ENCODE peak calls at places on chromosomes 1 and 21, in five cellular contexts. R is choroid plexus epithelial cell; C is LHCN-M2; S is activated naive CD4-positive, alpha-beta T cell treated with Interleukin-2 at 50 U/mL for 16 hours; I is mucosa of gallbladder. O is an unnamed sample.

GRCh38 chr1:16720403-16721223 is 19.7 kb upstream of the RNU1-4 start:
- DNase-seq in R (no peak), C (no peak), S (no peak), I (no peak), O (no peak)

GRCh38 chr1:19439464-19440171 is 45.7 kb downstream of the CAPZB start:
- DNase-seq in R (peak; percentile 75), C (no peak), S (peak; percentile 23), I (no peak), O (no peak)

GRCh38 chr1:204077979-204078696 is 5.2 kb downstream of the SOX13 start:
- DNase-seq in R (peak; percentile 44), C (no peak), S (no peak), I (no peak), O (no peak)

GRCh38 chr1:24954631-24955030 is 24.6 kb upstream of the RUNX3 start:
- DNase-seq in R (no peak), C (no peak), S (no peak), I (no peak), O (no peak)

GRCh38 chr1:199264283-199264682 is 625.4 kb downstream of the PTPRC start:
- DNase-seq in R (no peak), C (no peak), S (no peak), I (no peak), O (no peak)

GRCh38 chr1:94819945-94820746 is at the start of gene SLC44A3:
- DNase-seq in R (peak; percentile 58), C (peak; percentile 31), S (peak; percentile 14), I (peak; percentile 46), O (peak; percentile 77)

GRCh38 chr1:6004412-6005123 is 12.3 kb upstream of the NPHP4 start:
- DNase-seq in R (no peak), C (no peak), S (no peak), I (no peak), O (no peak)

GRCh38 chr1:11052839-11053757 is 6.1 kb upstream of the MASP2 start:
- DNase-seq in R (no peak), C (no peak), S (no peak), I (no peak), O (no peak)

GRCh38 chr1:28886731-28887417 is 27.5 kb upstream of the EPB41 start:
- DNase-seq in R (peak; percentile 63), C (no peak), S (peak; percentile 92), I (peak; percentile 83), O (peak; percentile 93)

GRCh38 chr1:34787461-34788420 is 5.1 kb upstream of the GJA4 start:
- DNase-seq in R (peak; percentile 52), C (no peak), S (no peak), I (no peak), O (no peak)

GRCh38 chr21:36471254-36471723 is 8.6 kb downstream of the CLDN14 start:
- DNase-seq in R (peak; percentile 48), C (no peak), S (no peak), I (no peak), O (no peak)

GRCh38 chr1:165763442-165763841 is 5.2 kb downstream of the TMCO1 start:
- DNase-seq in R (no peak), C (no peak), S (no peak), I (no peak), O (no peak)

GRCh38 chr1:32714277-32714676 is 11.7 kb upstream of the SYNC start:
- DNase-seq in R (no peak), C (no peak), S (no peak), I (no peak), O (no peak)

GRCh38 chr21:26079376-26079775 is 91.2 kb downstream of the APP start:
- DNase-seq in R (peak; percentile 48), C (peak; percentile 73), S (no peak), I (no peak), O (no peak)

GRCh38 chr1:77605246-77606026 is 77.0 kb downstream of the ZZZ3 start:
- DNase-seq in R (peak; percentile 95), C (peak; percentile 61), S (no peak), I (peak; percentile 61), O (no peak)

GRCh38 chr1:44485933-44486475 is 80.9 kb downstream of the RNF220 start:
- DNase-seq in R (no peak), C (no peak), S (no peak), I (no peak), O (no peak)

GRCh38 chr1:109619655-109620395 is at the start of gene AMPD2:
- DNase-seq in R (peak; percentile 88), C (peak; percentile 71), S (peak; percentile 76), I (peak; percentile 79), O (peak; percentile 77)

GRCh38 chr1:234525156-234525774 is 46.3 kb upstream of the TARBP1 start:
- DNase-seq in R (no peak), C (no peak), S (no peak), I (no peak), O (no peak)

GRCh38 chr1:58968360-58968952 is 184.6 kb upstream of the JUN start:
- DNase-seq in R (peak; percentile 78), C (peak; percentile 45), S (peak; percentile 9), I (peak; percentile 84), O (peak; percentile 56)

GRCh38 chr1:218785928-218786327 is 387.8 kb upstream of the LYPLAL1 start:
- DNase-seq in R (peak; percentile 86), C (peak; percentile 50), S (no peak), I (peak; percentile 34), O (no peak)

GRCh38 chr1:81549588-81550127 is 251.1 kb upstream of the ADGRL2 start:
- DNase-seq in R (peak; percentile 74), C (peak; percentile 12), S (no peak), I (peak; percentile 15), O (peak; percentile 35)

GRCh38 chr1:46804027-46804889 is 5.4 kb downstream of the CYP4B1 start:
- DNase-seq in R (no peak), C (no peak), S (no peak), I (no peak), O (no peak)

GRCh38 chr1:155128755-155129473 is 1.2 kb downstream of the EFNA1 start:
- DNase-seq in R (no peak), C (no peak), S (no peak), I (peak; percentile 72), O (peak; percentile 97)

GRCh38 chr1:53769780-53770179 is 30.8 kb upstream of the GLIS1 start:
- DNase-seq in R (peak; percentile 65), C (no peak), S (no peak), I (no peak), O (no peak)

GRCh38 chr1:30966690-30967369 is 58.3 kb upstream of the SDC3 start:
- DNase-seq in R (peak; percentile 90), C (peak; percentile 84), S (no peak), I (no peak), O (peak; percentile 59)

GRCh38 chr1:175360016-175360415 is 167.4 kb upstream of the KIAA0040 start:
- DNase-seq in R (no peak), C (no peak), S (no peak), I (no peak), O (no peak)

GRCh38 chr1:66166746-66167145 is 367.2 kb upstream of the SGIP1 start:
- DNase-seq in R (no peak), C (peak; percentile 29), S (no peak), I (no peak), O (no peak)

O was measured in small intestine.